ENCODE peak calls at places on chromosome X, in four cellular contexts. A is GM13977, M is frontal cortex, R is EL. W is an unnamed sample.

GRCh38 chrX:149691794-149692193 is 20.1 kb upstream of the MAGEA11 start:
- DNase-seq in A (no peak), M (no peak), R (no peak), W (no peak)

GRCh38 chrX:12814434-12814833 is 23.2 kb downstream of the PRPS2 start:
- DNase-seq in A (peak), M (no peak), R (peak), W (no peak)

GRCh38 chrX:123803331-123803983 is 56.4 kb upstream of the XIAP start:
- DNase-seq in A (peak), M (no peak), R (peak), W (peak)

GRCh38 chrX:133601116-133601515 is 185.8 kb upstream of the GPC4 start:
- DNase-seq in A (no peak), M (no peak), R (no peak), W (no peak)

GRCh38 chrX:139881130-139881529 is 51.7 kb downstream of the ATP11C start:
- DNase-seq in A (no peak), M (no peak), R (peak), W (no peak)

GRCh38 chrX:12563121-12563520 is 228.1 kb upstream of the PRPS2 start:
- DNase-seq in A (no peak), M (no peak), R (peak), W (no peak)

GRCh38 chrX:17038681-17039161 is 92.3 kb downstream of the REPS2 start:
- DNase-seq in A (no peak), M (no peak), R (peak), W (no peak)

GRCh38 chrX:140712413-140713173 is 3.0 kb downstream of the LINC00632 start:
- DNase-seq in A (no peak), M (no peak), R (peak), W (peak)

GRCh38 chrX:139293991-139294390 is 236.5 kb upstream of the F9 start:
- DNase-seq in A (no peak), M (no peak), R (no peak), W (no peak)